ENCODE peak calls at places on chromosomes 2 and 18, in four cellular contexts. H is tibial artery, Q is uterus, O is adrenal gland. I is an unnamed sample. For H3K4me1, the result is how much of the 10 kb centered on the place peaks cover.

GRCh38 chr2:236718207-236718992 is 148.8 kb downstream of the ACKR3 start:
- DNase-seq in H (no peak), O (no peak), Q (no peak), I (no peak)

GRCh38 chr18:3903341-3903740 is 453.4 kb downstream of the TGIF1 start:
- DNase-seq in H (no peak), Q (no peak), O (no peak), I (no peak)

GRCh38 chr2:3785220-3785889 is 82.0 kb downstream of the DCDC2C start:
- DNase-seq in H (no peak), O (no peak), Q (no peak), I (no peak)

GRCh38 chr2:182821172-182821571 is 45.3 kb downstream of the FRZB start:
- DNase-seq in O (no peak), H (no peak), Q (no peak), I (no peak)

GRCh38 chr18:48996041-48996440 is 45.3 kb upstream of the SMAD7 start:
- DNase-seq in H (no peak), Q (no peak), O (no peak), I (no peak)

GRCh38 chr2:108271691-108272253 is 16.9 kb upstream of the SULT1C2 start:
- DNase-seq in Q (no peak), O (peak), H (peak), I (no peak)

GRCh38 chr2:96946625-96947024 is 39.8 kb downstream of the FAM178B start:
- DNase-seq in O (no peak), Q (no peak), H (no peak), I (no peak)

GRCh38 chr2:43154685-43155084 is 71.7 kb downstream of the ZFP36L2 start:
- DNase-seq in Q (no peak), H (no peak), O (no peak), I (no peak)

GRCh38 chr2:25960920-25961319 is 21.4 kb downstream of the KIF3C start:
- DNase-seq in O (no peak), Q (no peak), H (no peak), I (no peak)

GRCh38 chr2:231611273-231612198 is 18.9 kb downstream of the TEX44 start:
- DNase-seq in O (peak), Q (peak), H (peak), I (no peak)

GRCh38 chr2:17301437-17301836 is 216.8 kb downstream of the RAD51AP2 start:
- DNase-seq in Q (no peak), O (no peak), H (no peak), I (no peak)

GRCh38 chr2:148458171-148458570 is 186.4 kb upstream of the EPC2 start:
- DNase-seq in H (no peak), Q (no peak), O (no peak), I (no peak)

GRCh38 chr18:26943906-26944305 is 78.4 kb upstream of the AQP4 start:
- DNase-seq in O (no peak), H (no peak), Q (no peak), I (no peak)

GRCh38 chr2:30492619-30493018 is 45.6 kb downstream of the LCLAT1 start:
- DNase-seq in O (no peak), Q (no peak), H (no peak), I (no peak)

GRCh38 chr2:62194558-62195420 is 1.1 kb upstream of the B3GNT2 start:
- DNase-seq in O (no peak), Q (no peak), H (no peak), I (no peak)

GRCh38 chr2:36964496-36965058 is 1.8 kb downstream of the STRN start:
- DNase-seq in Q (no peak), H (no peak), O (no peak), I (no peak)
- H3K4me3 ChIP-seq in Q (no peak), H (peak), O (peak), I (no peak)

DNA sequence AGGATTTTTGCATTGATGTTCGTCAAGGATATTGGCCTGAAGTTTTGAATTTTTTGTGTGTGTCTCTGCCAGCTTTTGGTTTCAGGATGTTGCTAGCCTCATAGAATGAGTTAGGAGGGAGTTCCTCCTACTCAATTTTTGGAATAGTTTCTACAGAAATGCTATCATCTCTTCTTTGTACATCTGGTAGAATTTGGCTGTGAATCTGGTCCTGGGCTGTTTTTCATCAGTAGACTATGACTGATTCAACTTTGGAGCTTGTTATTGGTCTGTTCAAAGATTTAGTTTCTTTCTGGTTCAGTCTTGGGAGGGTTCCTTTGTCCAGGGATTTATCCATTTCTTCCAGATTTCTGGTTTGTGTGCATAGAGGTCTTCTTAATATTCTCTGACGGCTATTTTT is 166.7 kb downstream of the ST6GAL2 start:
- DNase-seq in H (no peak), Q (no peak), O (no peak), I (no peak)
- H3K4me1 ChIP-seq in H (under half), Q (under half), O (under half), I (under half)

DNA sequence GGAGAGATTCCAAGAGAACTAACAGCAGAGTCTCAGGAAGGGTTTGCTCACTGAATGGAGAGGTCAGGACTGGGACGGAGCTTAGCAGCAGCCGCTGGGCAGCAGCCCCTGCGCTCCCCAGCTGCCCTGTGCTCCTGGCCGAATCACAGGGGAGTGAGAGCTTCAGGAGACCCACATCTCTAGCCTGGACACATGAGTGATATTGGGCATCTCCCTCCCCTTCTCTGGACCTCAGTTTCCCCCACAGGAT is 511 bp downstream of the MATN3 start:
- DNase-seq in H (no peak), Q (no peak), O (no peak), I (no peak)
- H3K4me3 ChIP-seq in H (peak), Q (peak), O (peak), I (peak)

GRCh38 chr2:234952270-234953115 is 676 bp downstream of the SH3BP4 start:
- DNase-seq in H (peak), O (peak), Q (no peak), I (no peak)
- H3K4me1 ChIP-seq in H (under half), O (under half), Q (under half), I (under half)

GRCh38 chr2:86396304-86396785 is 44.8 kb upstream of the KDM3A start:
- DNase-seq in H (no peak), Q (peak), O (peak), I (no peak)
- H3K4me3 ChIP-seq in H (no peak), Q (no peak), O (no peak), I (no peak)

DNA sequence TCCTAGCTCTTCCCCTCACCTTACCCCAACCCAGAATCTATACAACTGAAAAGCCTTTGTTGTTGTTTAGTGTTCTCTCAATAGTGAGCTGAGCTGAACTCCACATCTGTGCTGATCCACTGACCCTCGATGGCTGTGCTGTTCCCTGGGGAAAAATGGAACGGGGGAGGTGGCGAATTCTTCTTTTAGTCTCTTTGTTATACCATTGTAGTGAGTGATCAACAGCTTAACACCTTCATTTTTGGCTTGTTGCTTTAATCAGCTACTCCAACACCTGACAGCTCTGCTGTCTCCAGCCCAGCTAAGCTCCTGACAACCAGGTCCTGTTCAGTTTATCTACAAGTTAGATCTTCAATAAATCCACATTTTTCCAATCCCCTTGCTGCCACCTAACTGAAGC is 25.7 kb downstream of the PLA2R1 start:
- DNase-seq in Q (no peak), H (no peak), O (no peak), I (no peak)
- H3K4me1 ChIP-seq in Q (under half), H (under half), O (under half), I (under half)

GRCh38 chr2:128440087-128440665 is 121.5 kb upstream of the HS6ST1 start:
- DNase-seq in O (no peak), Q (peak), H (peak), I (no peak)

GRCh38 chr2:128442891-128443302 is 124.2 kb upstream of the HS6ST1 start:
- DNase-seq in Q (peak), H (peak), O (no peak), I (no peak)

GRCh38 chr2:128440666-128441340 is 122.1 kb upstream of the HS6ST1 start:
- DNase-seq in O (no peak), Q (peak), H (peak), I (no peak)

GRCh38 chr2:128442053-128442751 is 123.5 kb upstream of the HS6ST1 start:
- DNase-seq in Q (peak), O (peak), H (peak), I (no peak)

GRCh38 chr2:128441341-128442052 is 122.8 kb upstream of the HS6ST1 start:
- DNase-seq in H (peak), Q (peak), O (no peak), I (no peak)
- H3K4me3 ChIP-seq in H (no peak), Q (no peak), O (no peak), I (no peak)

GRCh38 chr2:65309699-65310098 is 82.1 kb downstream of the ACTR2 start:
- DNase-seq in O (no peak), Q (no peak), H (no peak), I (no peak)

GRCh38 chr2:65311596-65311995 is 84.0 kb downstream of the ACTR2 start:
- DNase-seq in O (no peak), Q (no peak), H (no peak), I (no peak)

GRCh38 chr2:65313954-65314256 is 86.3 kb downstream of the ACTR2 start:
- DNase-seq in O (no peak), H (no peak), Q (no peak), I (no peak)

GRCh38 chr2:65313126-65313953 is 85.7 kb downstream of the ACTR2 start:
- DNase-seq in Q (no peak), O (no peak), H (no peak), I (no peak)

GRCh38 chr2:65311049-65311448 is 83.4 kb downstream of the ACTR2 start:
- DNase-seq in O (no peak), H (no peak), Q (no peak), I (no peak)
- H3K4me1 ChIP-seq in O (under half), H (under half), Q (under half), I (under half)

DNA sequence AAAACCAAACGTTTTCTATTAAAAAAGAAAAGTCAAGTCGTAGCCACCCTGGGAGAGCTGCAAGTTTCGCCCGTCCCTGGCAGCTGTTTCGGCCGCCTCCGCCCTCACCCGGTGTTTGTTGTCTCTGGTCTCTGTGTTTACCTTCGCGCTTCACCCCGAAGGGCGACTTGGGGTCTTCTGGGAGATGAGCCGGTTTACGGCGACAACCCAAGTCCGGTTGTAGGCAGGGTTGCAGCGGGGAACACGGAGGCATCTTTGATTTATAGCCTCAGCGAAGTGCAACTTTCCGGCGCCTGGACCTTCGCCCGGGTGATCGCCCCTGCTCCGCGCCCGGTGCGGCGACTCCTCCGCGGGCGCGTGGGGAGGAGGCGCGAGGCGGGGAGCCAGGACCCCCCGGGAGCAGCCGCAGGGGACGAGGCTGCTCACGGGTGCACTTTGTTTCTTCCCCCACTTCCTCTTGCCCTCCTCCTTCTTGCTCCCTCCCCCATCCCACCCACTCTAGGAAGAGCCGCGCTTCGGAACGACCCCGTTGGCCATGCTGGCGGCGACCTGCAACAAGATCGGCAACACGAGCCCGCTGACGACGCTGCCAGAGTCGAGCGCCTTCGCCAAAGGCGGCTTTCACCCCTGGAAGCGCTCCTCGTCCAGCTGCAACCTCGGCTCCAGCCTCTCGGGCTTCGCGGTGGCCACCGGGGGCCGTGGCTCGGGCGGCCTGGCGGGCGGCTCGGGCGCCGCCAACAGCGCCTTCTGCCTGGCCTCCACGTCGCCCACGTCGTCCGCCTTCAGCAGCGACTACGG is 1.1 kb downstream of the SP9 start:
- DNase-seq in O (peak), Q (no peak), H (no peak), I (no peak)
- H3K4me3 ChIP-seq in O (peak), Q (no peak), H (peak), I (no peak)

DNA sequence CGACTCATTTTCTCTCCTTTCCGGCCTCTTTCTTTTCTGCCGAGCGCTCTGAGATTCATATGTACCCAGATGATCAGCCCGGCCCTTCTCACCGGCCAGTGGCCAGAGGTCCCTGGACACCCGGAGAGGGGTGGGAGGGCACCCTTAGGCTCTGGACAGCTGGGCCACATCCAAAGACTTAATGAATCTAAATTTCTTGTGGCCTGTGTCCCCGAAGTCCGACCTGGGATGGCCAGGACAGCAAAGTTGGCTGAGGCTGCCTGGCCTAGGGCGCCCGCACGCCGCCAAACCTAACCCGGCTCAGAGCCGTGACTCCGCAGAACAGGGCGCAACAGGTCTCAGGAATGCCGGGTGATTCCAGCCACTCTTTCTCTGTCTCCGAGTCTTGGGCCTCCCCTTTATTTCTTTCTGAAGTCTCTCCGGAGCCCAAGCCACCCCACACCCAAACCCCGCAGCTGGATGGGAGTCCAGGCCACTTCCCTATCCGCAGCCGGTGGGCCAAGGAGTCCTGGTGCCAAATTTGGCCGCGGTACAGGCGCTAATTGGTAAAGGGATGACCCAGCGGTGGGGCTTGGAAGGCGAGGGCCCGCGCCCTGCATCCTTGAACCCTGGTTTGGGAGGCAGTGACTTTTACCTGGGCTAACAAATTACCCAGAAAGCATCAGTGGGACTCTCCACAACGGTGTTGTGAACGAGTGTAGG is 2.6 kb upstream of the PAX3 start:
- DNase-seq in O (no peak), H (no peak), Q (no peak), I (no peak)
- H3K4me1 ChIP-seq in O (under half), H (half or more), Q (under half), I (under half)

I was measured in effector memory CD4-positive, alpha-beta T cell.